ENCODE peak calls at places on chromosomes 4 and X, in four cellular contexts. D is kidney, X is psoas muscle, T is kidney epithelial cell. J is an unnamed sample.

GRCh38 chr4:19372365-19372764 is 879.3 kb upstream of the SLIT2 start:
- DNase-seq in T (no peak), D (no peak), X (no peak), J (no peak)

GRCh38 chr4:169270156-169270809 is 473 bp downstream of the SH3RF1 start:
- DNase-seq in D (peak), T (no peak), X (peak), J (peak)

GRCh38 chr4:35459045-35459444 is 785.3 kb downstream of the ARAP2 start:
- DNase-seq in T (no peak), D (no peak), X (no peak), J (no peak)

GRCh38 chr4:113534698-113535097 is 226.8 kb downstream of the CAMK2D start:
- DNase-seq in T (no peak), D (no peak), X (no peak), J (no peak)

GRCh38 chr4:23921447-23921845 is 31.6 kb upstream of the PPARGC1A start:
- DNase-seq in D (no peak), X (no peak), T (no peak), J (no peak)

GRCh38 chr4:10611673-10612072 is 72.9 kb downstream of the CLNK start:
- DNase-seq in T (peak), D (no peak), X (no peak), J (no peak)

GRCh38 chr4:2303121-2303685 is 41.3 kb upstream of the MXD4 start:
- DNase-seq in X (no peak), T (no peak), D (no peak), J (no peak)

GRCh38 chr4:85177092-85177491 is 210.6 kb upstream of the WDFY3 start:
- DNase-seq in D (no peak), X (no peak), T (no peak), J (no peak)

GRCh38 chr4:105780176-105780575 is 71.6 kb downstream of the GSTCD start:
- DNase-seq in D (no peak), X (no peak), T (no peak), J (no peak)

GRCh38 chr4:169765845-169766244 is 8.1 kb upstream of the HPF1 start:
- DNase-seq in X (no peak), T (no peak), D (no peak), J (no peak)

GRCh38 chr4:140110542-140110941 is 43.4 kb downstream of the MAML3 start:
- DNase-seq in D (no peak), T (no peak), X (no peak), J (no peak)

GRCh38 chr4:184815046-184815877 is 10.5 kb downstream of the ACSL1 start:
- DNase-seq in D (peak), T (peak), X (peak), J (peak)

GRCh38 chr4:8308856-8309771 is 39.6 kb downstream of the HTRA3 start:
- DNase-seq in X (peak), T (no peak), D (peak), J (no peak)

GRCh38 chr4:110394871-110395270 is 81.1 kb upstream of the ENPEP start:
- DNase-seq in X (no peak), D (no peak), T (no peak), J (no peak)

GRCh38 chrX:47482065-47482511 is 934 bp downstream of the ZNF41 start:
- DNase-seq in T (no peak), D (no peak), X (no peak), J (no peak)

GRCh38 chr4:121799208-121799823 is 1.8 kb upstream of the EXOSC9 start:
- DNase-seq in T (no peak), X (no peak), D (no peak), J (peak)

GRCh38 chr4:32752962-32753361 is 2032.8 kb downstream of the PCDH7 start:
- DNase-seq in T (no peak), D (no peak), X (no peak), J (no peak)

GRCh38 chr4:13538427-13538973 is 5.8 kb downstream of the NKX3-2 start:
- DNase-seq in T (no peak), D (no peak), X (no peak), J (no peak)

GRCh38 chrX:15781964-15782711 is 8.1 kb upstream of the ZRSR2 start:
- DNase-seq in X (no peak), D (no peak), T (no peak), J (peak)

GRCh38 chr4:105992641-105993305 is 97.5 kb downstream of the NPNT start:
- DNase-seq in T (peak), D (no peak), X (no peak), J (no peak)

GRCh38 chrX:105190252-105190853 is 30.1 kb downstream of the TEX13A start:
- DNase-seq in D (no peak), T (no peak), X (no peak), J (peak)

GRCh38 chr4:4289575-4289929 is 402 bp downstream of the LYAR start:
- DNase-seq in D (no peak), T (no peak), X (no peak), J (no peak)

GRCh38 chr4:83237591-83237990 is 47.0 kb downstream of the COQ2 start:
- DNase-seq in X (no peak), D (no peak), T (no peak), J (no peak)

GRCh38 chr4:184960505-184960971 is 57.8 kb upstream of the HELT start:
- DNase-seq in D (no peak), X (no peak), T (no peak), J (no peak)

GRCh38 chr4:162952232-162952631 is 214.5 kb downstream of the NAF1 start:
- DNase-seq in X (no peak), D (no peak), T (peak), J (no peak)

GRCh38 chr4:140080883-140081282 is 73.1 kb downstream of the MAML3 start:
- DNase-seq in X (no peak), D (no peak), T (no peak), J (no peak)

GRCh38 chr4:81195475-81195874 is 19.5 kb downstream of the PRKG2 start:
- DNase-seq in X (no peak), D (no peak), T (no peak), J (no peak)

GRCh38 chr4:81198151-81198550 is 16.9 kb downstream of the PRKG2 start:
- DNase-seq in D (no peak), T (no peak), X (no peak), J (no peak)

GRCh38 chr4:81198609-81199008 is 16.4 kb downstream of the PRKG2 start:
- DNase-seq in X (no peak), T (no peak), D (no peak), J (no peak)

GRCh38 chr4:81194286-81194685 is 20.7 kb downstream of the PRKG2 start:
- DNase-seq in X (no peak), D (no peak), T (no peak), J (no peak)

DNA sequence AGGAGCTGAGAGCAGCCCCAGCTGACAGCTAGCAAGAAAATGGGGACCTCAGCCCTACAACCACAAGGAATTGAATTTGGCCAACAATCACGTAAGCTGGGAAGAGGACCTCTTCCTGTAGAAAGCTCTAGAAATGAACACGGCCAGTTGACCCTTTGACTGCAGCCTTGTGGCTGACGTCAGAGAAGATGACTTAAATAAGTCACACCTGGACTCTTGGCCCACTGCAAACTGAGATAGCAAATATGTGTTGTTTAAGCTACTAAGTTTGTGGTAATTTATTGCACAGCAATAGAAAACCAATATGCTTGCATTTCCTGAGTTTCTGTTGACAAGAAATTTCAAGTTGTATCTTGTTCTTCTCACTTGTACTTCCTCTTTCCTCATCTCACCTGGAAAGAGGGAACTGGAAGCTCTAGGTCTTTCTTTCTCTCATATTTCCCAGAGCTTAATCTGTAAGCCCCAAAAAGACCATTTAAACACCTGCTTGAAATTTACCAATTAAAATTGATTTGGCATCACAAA is 18.8 kb downstream of the PRKG2 start:
- DNase-seq in T (no peak), X (no peak), D (no peak), J (no peak)
- H3K4me3 ChIP-seq in T (no peak), X (no peak), D (no peak), J (no peak)

GRCh38 chr4:30721353-30722091 is 1.4 kb downstream of the PCDH7 start:
- DNase-seq in X (peak), T (no peak), D (peak), J (no peak)
- H3K4me3 ChIP-seq in X (peak), T (peak), D (peak), J (no peak)

DNA sequence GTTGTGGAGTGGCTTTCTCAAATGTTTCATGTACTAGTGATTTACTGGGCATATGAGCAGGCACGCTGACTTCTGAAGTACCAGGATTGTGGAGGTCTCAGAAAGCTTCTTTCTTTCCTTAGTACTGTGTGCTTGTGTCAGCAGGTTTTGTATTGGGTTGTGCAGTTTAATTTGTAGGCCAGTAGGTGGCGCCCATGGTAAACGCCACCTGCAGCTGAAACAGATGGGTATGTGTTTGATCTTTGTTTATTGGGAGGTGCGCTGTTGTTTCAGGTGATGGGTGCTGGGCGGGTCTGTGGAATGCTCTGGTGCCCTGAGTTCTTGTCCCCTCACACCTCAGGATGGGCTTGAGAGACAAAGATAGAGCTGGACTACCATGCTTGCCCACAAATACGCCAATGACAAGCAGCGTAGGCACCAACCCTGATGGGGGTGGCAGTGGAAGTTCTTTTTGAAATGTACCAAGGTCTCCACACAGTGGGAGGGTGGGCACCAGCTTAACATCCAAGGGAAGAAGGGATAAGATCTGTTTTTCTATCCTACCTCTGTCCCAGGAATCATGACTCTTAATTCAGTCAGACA is 141.5 kb downstream of the RPS6KA6 start:
- DNase-seq in X (no peak), D (no peak), T (no peak), J (peak)
- H3K4me3 ChIP-seq in X (no peak), D (no peak), T (no peak), J (no peak)

GRCh38 chr4:73859614-73860088 is 6.6 kb downstream of the PF4V1 start:
- DNase-seq in X (no peak), T (no peak), D (no peak), J (no peak)

GRCh38 chr4:73864365-73864764 is 4.8 kb upstream of the CXCL1 start:
- DNase-seq in X (no peak), D (no peak), T (no peak), J (peak)

GRCh38 chr4:73862357-73862756 is 6.8 kb upstream of the CXCL1 start:
- DNase-seq in X (no peak), T (no peak), D (no peak), J (no peak)

GRCh38 chr4:73860175-73860574 is 7.1 kb downstream of the PF4V1 start:
- DNase-seq in X (no peak), T (no peak), D (no peak), J (no peak)

GRCh38 chr4:73860884-73861283 is 7.8 kb downstream of the PF4V1 start:
- DNase-seq in X (no peak), T (no peak), D (no peak), J (no peak)
- H3K4me3 ChIP-seq in X (no peak), T (no peak), D (no peak), J (no peak)

DNA sequence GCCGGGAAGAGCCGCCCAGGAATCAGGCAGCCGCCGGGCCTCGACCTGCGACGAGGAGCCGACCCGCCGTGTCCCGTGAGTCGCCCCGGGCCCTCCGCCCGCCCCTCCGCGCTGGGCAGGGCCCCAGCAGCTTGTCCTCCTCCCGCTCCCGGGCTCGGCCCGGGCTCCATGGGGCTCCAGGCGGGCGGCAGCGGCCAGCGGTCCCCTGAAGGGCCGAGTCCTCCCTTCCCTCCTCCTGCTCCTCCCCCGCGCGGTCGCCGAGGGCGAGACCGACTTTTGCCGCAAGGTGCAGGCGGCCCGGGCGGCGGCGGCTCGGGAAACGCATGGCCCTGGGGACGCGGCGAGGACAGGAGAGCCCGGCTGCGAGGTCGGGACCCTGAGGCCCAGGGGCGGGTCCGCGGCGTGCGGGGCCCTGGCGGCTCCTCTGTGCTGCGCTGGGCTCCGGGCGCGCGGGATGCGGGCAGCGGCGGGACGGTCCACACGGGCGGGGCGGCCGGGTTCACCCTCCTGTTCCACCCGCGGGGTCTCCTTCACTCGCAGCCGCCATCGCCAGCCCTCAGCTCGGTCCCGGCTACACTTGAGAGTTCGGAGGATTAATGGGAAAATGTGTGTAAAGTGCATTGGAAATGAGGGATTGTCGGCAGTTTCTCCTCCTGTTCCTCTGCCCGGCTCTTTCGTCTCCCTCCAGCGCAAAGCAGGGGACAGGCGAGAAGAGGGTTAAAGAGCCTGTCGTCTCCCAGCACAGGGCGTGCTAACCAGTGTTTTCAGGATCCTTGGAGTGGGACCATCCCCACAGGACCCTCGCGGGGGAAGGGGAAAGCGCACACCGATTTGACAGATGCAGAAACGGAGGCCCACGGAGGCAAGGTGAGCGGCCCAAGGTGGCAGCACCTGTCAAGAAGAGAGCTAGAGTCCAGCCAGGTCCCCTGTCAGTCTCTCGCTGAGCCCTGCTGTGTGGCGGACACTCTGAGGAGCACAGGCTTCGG is 16.6 kb upstream of the ZNF718 start:
- DNase-seq in X (no peak), D (no peak), T (no peak), J (no peak)
- H3K4me3 ChIP-seq in X (peak), D (peak), T (peak), J (no peak)

GRCh38 chr4:152209772-152210493 is 326.0 kb downstream of the FBXW7 start:
- DNase-seq in X (no peak), D (no peak), T (no peak), J (no peak)
- H3K4me3 ChIP-seq in X (no peak), D (no peak), T (no peak), J (no peak)

DNA sequence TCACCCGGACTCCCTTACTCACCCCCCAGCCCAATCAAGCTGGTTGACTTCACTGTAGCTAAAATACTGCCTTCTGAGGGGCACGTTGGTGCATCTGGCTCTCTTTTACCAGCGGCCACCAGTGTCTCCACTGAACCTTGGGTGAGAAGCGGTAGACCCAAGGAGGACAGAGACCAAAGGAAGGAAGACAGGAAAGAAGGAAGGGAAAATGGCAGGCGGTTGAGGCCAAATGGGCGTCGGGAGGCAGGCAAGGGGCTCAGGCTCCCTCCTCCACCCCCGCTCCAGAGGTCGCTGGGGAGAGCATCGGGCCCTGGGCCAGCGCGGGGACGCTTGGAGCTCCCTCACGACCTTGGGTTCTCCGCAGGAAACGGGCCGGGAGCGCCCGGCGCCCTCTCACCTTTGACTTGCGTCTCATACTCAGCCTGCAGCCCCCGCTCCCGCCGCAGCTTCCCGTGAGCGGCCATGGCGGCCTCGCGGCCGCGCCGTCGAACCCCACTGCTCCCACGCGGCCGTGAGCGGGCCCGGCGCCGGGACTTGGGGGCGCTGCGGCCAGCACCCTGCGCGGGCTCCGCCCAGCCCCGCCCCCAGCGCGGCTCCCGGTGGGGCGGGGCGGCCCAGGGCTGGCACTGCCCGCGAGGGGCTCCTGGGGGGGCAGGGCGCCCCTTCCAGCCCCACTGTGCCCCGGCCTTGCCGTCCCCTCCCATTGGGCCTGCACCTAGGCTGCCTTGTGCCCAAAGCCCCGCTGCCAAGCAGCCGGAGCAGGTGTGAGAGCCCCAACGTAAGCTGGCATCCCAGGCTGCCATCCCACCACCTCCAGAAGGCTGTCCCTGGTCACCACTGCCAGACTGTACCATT is at the start of gene ARHGAP4:
- DNase-seq in T (no peak), D (peak), X (no peak), J (peak)
- H3K4me3 ChIP-seq in T (peak), D (peak), X (peak), J (peak)

DNA sequence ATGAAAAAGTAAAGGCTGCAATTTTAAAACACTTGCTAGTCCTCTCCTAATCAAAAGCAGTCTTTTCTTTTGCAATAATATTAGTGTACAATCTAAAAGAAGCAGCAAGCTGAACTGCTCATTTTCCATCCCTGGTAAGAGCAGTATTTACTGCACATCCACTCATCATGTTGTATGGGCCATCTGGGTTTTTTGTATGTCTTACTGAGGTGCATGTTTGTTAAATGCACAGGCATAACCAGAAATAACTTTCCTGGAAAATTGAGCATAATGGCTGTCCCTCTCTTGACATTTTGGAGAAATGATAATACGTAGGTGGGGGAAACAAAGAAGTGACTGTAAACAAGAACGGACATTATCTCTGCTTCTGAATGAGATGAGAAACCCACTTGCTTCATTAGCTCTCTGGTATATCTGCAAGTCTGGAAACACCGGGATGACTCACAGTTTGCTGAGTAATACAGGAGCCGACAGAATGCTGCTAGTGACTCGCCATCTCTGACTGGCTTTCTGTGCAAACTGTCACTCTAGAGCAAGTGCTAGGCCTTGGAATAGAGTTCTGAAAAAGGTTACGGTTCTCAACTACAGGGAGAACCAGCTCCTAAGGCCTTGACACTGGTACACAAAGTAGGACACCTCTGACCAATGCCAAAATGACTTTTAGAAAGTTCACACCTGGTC is 85.7 kb upstream of the MTM1 start:
- DNase-seq in T (peak), X (no peak), D (no peak), J (peak)
- H3K4me3 ChIP-seq in T (no peak), X (no peak), D (no peak), J (no peak)

GRCh38 chr4:56681158-56681848 is at the start of gene HOPX:
- DNase-seq in X (no peak), D (peak), T (peak), J (peak)
- H3K4me3 ChIP-seq in X (no peak), D (no peak), T (no peak), J (no peak)

GRCh38 chrX:22855693-22856092 is 144.1 kb upstream of the DDX53 start:
- DNase-seq in X (no peak), D (no peak), T (no peak), J (no peak)
- H3K4me3 ChIP-seq in X (no peak), D (no peak), T (no peak), J (no peak)

J was measured in GM12865.